ENCODE peak calls at places on chromosomes 4 and X, in ten cellular contexts. M is fibroblast of lung, X is aorta, B is sigmoid colon, F is MM.1S, Q is OCI-LY7, D is testis, G is GM23338, P is IMR-90, U is psoas muscle. I is an unnamed sample.

GRCh38 chr4:26749867-26750266 is 110.8 kb upstream of the STIM2 start:
- DNase-seq in M (no peak), X (no peak), B (no peak), F (no peak), Q (no peak), D (no peak), G (no peak), P (no peak), U (no peak), I (no peak)

GRCh38 chrX:38654302-38654701 is 93.0 kb downstream of the TSPAN7 start:
- DNase-seq in M (peak; percentile 6), X (no peak), B (no peak), F (peak; percentile 24), Q (peak; percentile 8), D (peak; percentile 19), G (peak; percentile 36), P (peak; percentile 14), U (no peak), I (peak; percentile 61)

GRCh38 chr4:11503166-11503565 is 74.5 kb upstream of the HS3ST1 start:
- DNase-seq in M (no peak), X (no peak), B (no peak), F (no peak), Q (no peak), D (no peak), G (no peak), P (no peak), U (no peak), I (no peak)

GRCh38 chr4:109729155-109729562 is 711 bp downstream of the PLA2G12A start:
- DNase-seq in M (peak; percentile 9), X (no peak), B (no peak), F (no peak), Q (peak; percentile 14), D (peak; percentile 15), G (peak; percentile 27), P (peak; percentile 7), U (no peak), I (peak; percentile 13)

GRCh38 chrX:39690541-39691415 is 407.0 kb downstream of the BCOR start:
- DNase-seq in M (no peak), X (no peak), B (no peak), F (no peak), Q (no peak), D (no peak), G (no peak), P (no peak), U (no peak), I (no peak)

GRCh38 chr4:73019462-73020047 is 50.0 kb downstream of the COX18 start:
- DNase-seq in M (peak; percentile 31), X (no peak), B (no peak), F (peak; percentile 53), Q (peak; percentile 61), D (peak; percentile 27), G (peak; percentile 78), P (peak; percentile 47), U (no peak), I (peak; percentile 69)

GRCh38 chr4:3781193-3781886 is 15.2 kb downstream of the ADRA2C start:
- DNase-seq in M (no peak), X (no peak), B (no peak), F (no peak), Q (peak; percentile 54), D (no peak), G (peak; percentile 55), P (no peak), U (no peak), I (no peak)

GRCh38 chr4:629916-630641 is 4.7 kb downstream of the PDE6B start:
- DNase-seq in M (no peak), X (peak; percentile 60), B (peak; percentile 54), F (no peak), Q (no peak), D (no peak), G (no peak), P (no peak), U (no peak), I (no peak)

GRCh38 chr4:185255868-185256267 is 46.5 kb downstream of the SNX25 start:
- DNase-seq in M (no peak), X (no peak), B (no peak), F (peak; percentile 49), Q (no peak), D (no peak), G (no peak), P (no peak), U (no peak), I (no peak)

GRCh38 chrX:65671286-65671685 is 3.8 kb downstream of the MSN start:
- DNase-seq in M (no peak), X (no peak), B (no peak), F (no peak), Q (no peak), D (no peak), G (no peak), P (no peak), U (no peak), I (no peak)

GRCh38 chrX:38099688-38100087 is 93.3 kb downstream of the SYTL5 start:
- DNase-seq in M (no peak), X (no peak), B (no peak), F (no peak), Q (no peak), D (no peak), G (no peak), P (no peak), U (no peak), I (no peak)

GRCh38 chrX:105552395-105552794 is 269.9 kb upstream of the NRK start:
- DNase-seq in M (peak; percentile 70), X (no peak), B (no peak), F (no peak), Q (no peak), D (no peak), G (no peak), P (no peak), U (no peak), I (peak; percentile 30)

GRCh38 chr4:146442801-146443200 is 78.9 kb downstream of the SLC10A7 start:
- DNase-seq in M (peak; percentile 73), X (no peak), B (no peak), F (no peak), Q (no peak), D (no peak), G (no peak), P (peak; percentile 75), U (no peak), I (no peak)

GRCh38 chr4:146439999-146440398 is 81.7 kb downstream of the SLC10A7 start:
- DNase-seq in M (no peak), X (no peak), B (no peak), F (no peak), Q (no peak), D (no peak), G (peak; percentile 34), P (no peak), U (no peak), I (peak; percentile 15)

GRCh38 chr4:146437778-146438177 is 84.0 kb downstream of the SLC10A7 start:
- DNase-seq in M (no peak), X (no peak), B (no peak), F (no peak), Q (no peak), D (no peak), G (no peak), P (no peak), U (no peak), I (no peak)

GRCh38 chr4:146436423-146437162 is 85.1 kb downstream of the SLC10A7 start:
- DNase-seq in M (peak; percentile 8), X (no peak), B (no peak), F (no peak), Q (no peak), D (no peak), G (no peak), P (peak; percentile 16), U (no peak), I (no peak)

DNA sequence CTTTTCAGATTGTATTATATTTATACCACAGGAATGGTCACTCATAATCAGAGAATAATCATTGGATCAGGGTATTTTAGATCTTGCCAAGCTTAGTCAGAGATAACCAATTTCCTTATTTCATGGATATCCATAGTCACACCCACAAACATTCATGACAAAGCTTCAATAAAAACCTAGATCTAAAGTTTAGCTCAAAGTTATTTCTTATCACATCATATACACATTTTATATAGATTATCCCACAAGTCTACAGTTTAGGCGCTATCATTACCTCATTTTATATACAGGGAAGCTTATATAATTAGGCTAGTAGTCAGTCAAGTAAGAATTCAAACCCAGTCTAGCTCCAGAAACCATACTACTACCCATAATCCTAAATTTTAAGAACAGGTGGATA is 82.3 kb downstream of the SLC10A7 start:
- DNase-seq in M (no peak), X (no peak), B (no peak), F (no peak), Q (no peak), D (no peak), G (no peak), P (no peak), U (no peak), I (no peak)
- H3K4me1 ChIP-seq in M (peaks cover 2% of the 10 kb centered on the region), X (no peaks in the 10 kb centered on the region), B (no peaks in the 10 kb centered on the region), F (no peaks in the 10 kb centered on the region), Q (no peaks in the 10 kb centered on the region), D (no peaks in the 10 kb centered on the region), G (peaks cover 30% of the 10 kb centered on the region), P (peaks cover 2% of the 10 kb centered on the region), U (peaks cover 6% of the 10 kb centered on the region), I (peaks cover 6% of the 10 kb centered on the region)

DNA sequence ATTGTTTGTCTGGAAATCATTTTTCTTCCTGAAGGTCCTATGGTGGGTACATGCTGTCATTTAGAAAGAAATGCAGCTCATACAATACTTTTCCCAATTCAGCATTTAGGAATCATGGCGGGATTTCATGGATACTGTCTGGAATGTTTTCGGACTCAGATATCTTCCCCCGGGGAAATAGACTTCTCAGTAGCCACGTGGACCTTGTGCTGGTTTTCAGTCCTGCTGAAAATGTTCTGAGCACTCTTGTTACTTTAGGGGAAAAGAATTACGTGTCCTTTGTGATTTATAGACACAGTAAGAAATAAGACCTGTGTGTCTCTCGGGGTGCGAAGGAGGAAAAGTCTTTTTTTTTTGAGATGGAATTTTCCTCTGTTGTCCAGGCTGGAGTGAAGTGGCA is 3.8 kb downstream of the CD99 start:
- DNase-seq in M (no peak), X (no peak), B (no peak), F (no peak), Q (no peak), D (no peak), G (no peak), P (no peak), U (no peak), I (no peak)
- H3K4me1 ChIP-seq in M (peaks cover 19% of the 10 kb centered on the region), X (peaks cover 5% of the 10 kb centered on the region), B (peaks cover 77% of the 10 kb centered on the region), F (no peaks in the 10 kb centered on the region), Q (peaks cover 59% of the 10 kb centered on the region), D (peaks cover 56% of the 10 kb centered on the region), G (peaks cover 21% of the 10 kb centered on the region), P (peaks cover 14% of the 10 kb centered on the region), U (peaks cover 53% of the 10 kb centered on the region), I (peaks cover 45% of the 10 kb centered on the region)

DNA sequence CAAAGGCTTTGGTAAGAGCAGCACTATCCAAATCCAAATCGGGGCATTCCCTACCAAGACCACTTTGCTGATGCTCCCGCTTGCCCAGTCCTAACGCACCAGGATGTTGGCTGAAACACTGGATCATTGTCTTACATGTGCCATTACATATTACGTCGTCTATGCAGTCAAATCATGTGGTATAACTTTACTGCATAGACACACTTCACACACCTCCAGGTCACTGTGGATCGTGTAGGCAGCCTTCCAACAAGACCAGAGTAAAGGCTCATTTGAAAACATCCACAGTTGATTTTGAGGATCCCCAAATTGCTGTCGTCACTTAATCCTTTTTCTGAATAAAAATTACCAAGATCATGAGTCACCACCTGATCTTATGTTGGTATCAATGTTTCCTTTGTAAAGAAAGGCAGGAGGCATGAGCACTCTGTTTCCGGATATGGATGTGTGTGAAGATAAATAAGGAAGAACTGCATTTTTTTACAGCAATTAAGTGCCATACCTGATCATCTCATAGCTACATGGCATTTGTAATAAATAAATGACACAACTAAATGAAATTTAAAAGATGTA is 18.5 kb downstream of the TENM3 start:
- DNase-seq in M (peak; percentile 35), X (no peak), B (no peak), F (no peak), Q (no peak), D (no peak), G (no peak), P (no peak), U (no peak), I (no peak)
- H3K4me1 ChIP-seq in M (no peaks in the 10 kb centered on the region), X (no peaks in the 10 kb centered on the region), B (peaks cover 5% of the 10 kb centered on the region), F (no peaks in the 10 kb centered on the region), Q (no peaks in the 10 kb centered on the region), D (no peaks in the 10 kb centered on the region), G (peaks cover 16% of the 10 kb centered on the region), P (no peaks in the 10 kb centered on the region), U (no peaks in the 10 kb centered on the region), I (no peaks in the 10 kb centered on the region)

GRCh38 chr4:108370291-108370690 is 201.6 kb upstream of the LEF1 start:
- DNase-seq in M (no peak), X (no peak), B (no peak), F (no peak), Q (no peak), D (no peak), G (no peak), P (no peak), U (no peak), I (no peak)
- H3K4me1 ChIP-seq in M (no peaks in the 10 kb centered on the region), X (no peaks in the 10 kb centered on the region), B (no peaks in the 10 kb centered on the region), F (peaks cover 27% of the 10 kb centered on the region), Q (peaks cover 4% of the 10 kb centered on the region), D (no peaks in the 10 kb centered on the region), G (peaks cover 4% of the 10 kb centered on the region), P (no peaks in the 10 kb centered on the region), U (no peaks in the 10 kb centered on the region), I (peaks cover 8% of the 10 kb centered on the region)

I was measured in cardiac muscle cell.